ENCODE peak calls at places on chromosome 22, in four cellular contexts. One of them, this sample, is unnamed.

GRCh38 chr22:19887251-19887985 is 32.7 kb upstream of the GNB1L start:
- DNase-seq in GM12878: no peak
- DNase-seq in HepG2: no peak
- DNase-seq in A549: no peak
- DNase-seq in this sample: no peak

GRCh38 chr22:48489551-48490512 is 1337.8 kb downstream of the BRD1 start:
- DNase-seq in HepG2: no peak
- DNase-seq in A549: peak; percentile 23
- DNase-seq in GM12878: no peak
- DNase-seq in this sample: no peak

GRCh38 chr22:35044607-35045390 is 21.2 kb upstream of the ISX start:
- DNase-seq in A549: no peak
- DNase-seq in HepG2: no peak
- DNase-seq in GM12878: no peak
- DNase-seq in this sample: no peak

GRCh38 chr22:48500481-48501230 is 1327.0 kb downstream of the BRD1 start:
- DNase-seq in A549: no peak
- DNase-seq in GM12878: no peak
- DNase-seq in HepG2: no peak
- DNase-seq in this sample: no peak

GRCh38 chr22:41862160-41862529 is 29.2 kb downstream of the SREBF2 start:
- DNase-seq in A549: no peak
- DNase-seq in HepG2: peak; percentile 39
- DNase-seq in GM12878: peak; percentile 83
- DNase-seq in this sample: peak; percentile 20

GRCh38 chr22:29539105-29539504 is 14.5 kb downstream of the THOC5 start:
- DNase-seq in GM12878: no peak
- DNase-seq in HepG2: no peak
- DNase-seq in A549: no peak
- DNase-seq in this sample: no peak

GRCh38 chr22:36197601-36198146 is 3.9 kb downstream of the APOL4 start:
- DNase-seq in A549: no peak
- DNase-seq in HepG2: no peak
- DNase-seq in GM12878: no peak
- DNase-seq in this sample: peak; percentile 52

GRCh38 chr22:18075101-18075730 is 2.6 kb upstream of the PEX26 start:
- DNase-seq in A549: no peak
- DNase-seq in GM12878: no peak
- DNase-seq in HepG2: no peak
- DNase-seq in this sample: no peak

GRCh38 chr22:50190182-50190951 is 4.7 kb downstream of the TRABD start:
- DNase-seq in A549: peak; percentile 68
- DNase-seq in GM12878: peak; percentile 76
- DNase-seq in HepG2: no peak
- DNase-seq in this sample: peak; percentile 85

GRCh38 chr22:36083056-36083455 is 54.4 kb upstream of the RBFOX2 start:
- DNase-seq in HepG2: no peak
- DNase-seq in A549: no peak
- DNase-seq in GM12878: no peak
- DNase-seq in this sample: no peak

GRCh38 chr22:48708558-48709245 is 1119.0 kb downstream of the BRD1 start:
- DNase-seq in A549: no peak
- DNase-seq in GM12878: no peak
- DNase-seq in HepG2: no peak
- DNase-seq in this sample: no peak

GRCh38 chr22:38974170-38974825 is 7.8 kb upstream of the APOBEC3B start:
- DNase-seq in A549: no peak
- DNase-seq in HepG2: no peak
- DNase-seq in GM12878: no peak
- DNase-seq in this sample: no peak

GRCh38 chr22:38970548-38970947 is 11.6 kb upstream of the APOBEC3B start:
- DNase-seq in GM12878: no peak
- DNase-seq in A549: no peak
- DNase-seq in HepG2: no peak
- DNase-seq in this sample: no peak

GRCh38 chr22:38974826-38975175 is 7.3 kb upstream of the APOBEC3B start:
- DNase-seq in GM12878: no peak
- DNase-seq in A549: no peak
- DNase-seq in HepG2: no peak
- DNase-seq in this sample: no peak

GRCh38 chr22:38971202-38971601 is 10.9 kb upstream of the APOBEC3B start:
- DNase-seq in HepG2: no peak
- DNase-seq in GM12878: no peak
- DNase-seq in A549: no peak
- DNase-seq in this sample: no peak

DNA sequence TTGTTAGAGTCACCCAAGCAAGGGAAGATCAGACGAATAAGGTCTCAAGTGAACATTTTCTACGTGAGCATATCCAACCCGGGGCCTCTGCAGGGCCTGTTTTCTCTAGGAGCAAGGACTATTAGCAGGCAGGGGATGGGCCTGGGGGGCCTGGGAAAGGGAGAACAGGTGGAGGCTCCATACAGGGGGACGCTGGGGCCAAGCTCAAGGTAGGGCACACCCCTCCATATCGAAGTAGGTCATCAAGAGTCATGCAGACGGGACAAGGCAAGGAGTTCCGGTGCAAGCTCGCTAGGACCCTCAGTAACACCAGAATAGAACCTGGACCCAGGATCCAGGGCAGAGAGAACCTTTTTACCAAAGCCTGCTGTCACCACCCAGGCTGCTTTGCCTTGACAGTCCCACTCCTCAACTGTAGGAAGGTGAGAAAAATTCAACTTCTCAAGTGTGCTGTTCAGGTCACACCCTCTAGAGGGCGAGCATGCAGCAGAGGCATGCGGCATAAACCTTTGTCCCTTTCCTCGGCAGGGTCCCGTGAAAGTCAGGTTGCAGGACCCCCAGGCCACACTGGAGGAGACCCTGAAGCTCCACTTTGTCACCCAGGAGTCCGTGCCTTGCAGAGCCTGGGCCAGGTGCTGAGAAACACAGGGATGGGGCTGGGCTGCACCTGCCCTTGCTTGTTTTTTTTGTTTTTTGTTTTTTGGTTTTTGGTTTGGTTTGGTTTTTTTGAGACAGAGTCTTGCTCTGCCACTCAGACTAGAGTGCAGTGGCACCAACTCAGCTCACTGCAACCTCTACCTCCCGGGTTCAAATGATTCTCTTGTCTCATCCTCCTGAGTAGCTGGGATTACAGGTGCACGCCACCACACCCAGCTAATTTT is 8.6 kb upstream of the APOBEC3B start:
- DNase-seq in HepG2: peak; percentile 42
- DNase-seq in GM12878: no peak
- DNase-seq in A549: peak; percentile 58
- DNase-seq in this sample: peak; percentile 47
- TF ChIP-seq CHD4 in HepG2: no peak
- TF ChIP-seq CHD4 in GM12878: no peak
- TF ChIP-seq CHD4 in A549: no peak
- TF ChIP-seq CHD4 in this sample: no peak

GRCh38 chr22:39942433-39943213 is 17.6 kb upstream of the TMA7B start:
- DNase-seq in A549: no peak
- DNase-seq in GM12878: no peak
- DNase-seq in HepG2: no peak
- DNase-seq in this sample: no peak
- TF ChIP-seq RFX5 in A549: no peak
- TF ChIP-seq RFX5 in GM12878: no peak
- TF ChIP-seq RFX5 in HepG2: no peak
- TF ChIP-seq RFX5 in this sample: no peak

DNA sequence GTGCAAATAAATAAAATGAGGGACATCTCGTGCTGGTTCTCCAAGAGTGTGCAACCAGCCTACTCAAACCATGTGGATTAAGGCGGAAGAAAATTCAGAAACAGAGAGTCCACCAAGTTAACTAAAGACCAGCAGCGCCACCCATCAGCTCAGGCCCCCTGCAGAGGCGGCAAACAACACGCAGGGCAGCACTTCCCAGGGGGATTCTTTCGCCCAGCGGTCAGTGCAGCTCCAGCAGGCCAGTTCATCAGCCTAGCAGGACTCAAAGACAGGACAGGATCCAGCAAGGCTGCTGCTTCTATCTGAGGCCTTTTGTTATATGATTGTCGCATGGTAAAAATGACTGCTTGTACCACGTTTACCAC is 51.7 kb downstream of the PACSIN2 start:
- DNase-seq in A549: no peak
- DNase-seq in GM12878: no peak
- DNase-seq in HepG2: no peak
- DNase-seq in this sample: no peak
- TF ChIP-seq CHD4 in A549: no peak
- TF ChIP-seq CHD4 in GM12878: no peak
- TF ChIP-seq CHD4 in HepG2: no peak
- TF ChIP-seq CHD4 in this sample: no peak

DNA sequence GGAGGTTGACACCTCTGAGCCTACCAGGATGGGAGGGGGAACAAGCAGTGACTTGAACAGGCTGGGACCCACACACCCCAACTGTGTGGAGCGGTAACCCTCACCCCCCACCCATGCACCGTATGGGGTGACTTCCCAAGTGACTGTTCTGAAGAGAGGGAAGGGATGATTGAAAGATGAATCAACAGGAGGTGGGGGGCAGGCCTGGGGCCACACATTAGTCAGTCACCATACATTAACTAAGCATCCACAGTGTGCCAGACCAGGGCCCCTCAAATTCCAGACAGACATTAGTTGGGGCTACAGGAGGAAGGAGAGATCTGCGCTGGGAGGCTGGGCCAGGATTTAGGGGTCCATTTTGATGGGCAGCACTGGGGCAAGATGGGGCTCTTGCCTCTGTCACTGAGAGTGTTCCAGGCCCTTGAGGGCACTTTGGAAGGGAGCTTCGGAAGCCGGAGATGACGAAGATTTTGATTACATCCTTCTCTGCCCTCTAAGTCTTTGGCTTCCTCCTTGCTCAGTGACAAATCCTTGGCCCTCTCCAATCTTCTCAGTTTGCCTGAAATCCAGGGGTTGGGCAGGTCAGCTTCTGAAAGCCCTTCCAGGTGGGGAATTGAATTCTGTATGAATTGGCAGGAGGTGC is 966 bp downstream of the SMTN start:
- DNase-seq in A549: no peak
- DNase-seq in GM12878: no peak
- DNase-seq in HepG2: no peak
- DNase-seq in this sample: no peak
- TF ChIP-seq RFX5 in A549: no peak
- TF ChIP-seq RFX5 in GM12878: no peak
- TF ChIP-seq RFX5 in HepG2: no peak
- TF ChIP-seq RFX5 in this sample: no peak

GRCh38 chr22:23402275-23403151 is 177.6 kb downstream of the IGLL1 start:
- DNase-seq in GM12878: no peak
- DNase-seq in A549: peak; percentile 48
- DNase-seq in HepG2: peak; percentile 67
- DNase-seq in this sample: peak; percentile 84
- TF ChIP-seq CHD4 in GM12878: no peak
- TF ChIP-seq CHD4 in A549: no peak
- TF ChIP-seq CHD4 in HepG2: no peak
- TF ChIP-seq CHD4 in this sample: no peak